ENCODE peak calls at places on chromosomes 12 and 14, in four cellular contexts. S is substantia nigra, D is adrenal gland, R is breast epithelium. Z is an unnamed sample.

GRCh38 chr14:22099942-22100763 is 426.5 kb upstream of the OR4E1 start:
- DNase-seq in R (no peak), S (peak; percentile 2), D (peak; percentile 17), Z (peak; percentile 85)

GRCh38 chr14:102544745-102545460 is 35.3 kb upstream of the ANKRD9 start:
- DNase-seq in D (no peak), R (no peak), S (no peak), Z (no peak)

GRCh38 chr12:112140728-112141127 is 15.4 kb downstream of the TRAFD1 start:
- DNase-seq in R (no peak), S (no peak), D (no peak), Z (no peak)

GRCh38 chr12:46209914-46210834 is 58.7 kb downstream of the SLC38A1 start:
- DNase-seq in R (peak; percentile 89), S (no peak), D (no peak), Z (peak; percentile 81)

GRCh38 chr12:12384601-12385321 is 27.9 kb downstream of the BORCS5 start:
- DNase-seq in S (peak; percentile 30), D (no peak), R (no peak), Z (no peak)

GRCh38 chr14:38290601-38291190 is 34.8 kb upstream of the CLEC14A start:
- DNase-seq in R (no peak), S (no peak), D (no peak), Z (no peak)

GRCh38 chr12:54016478-54016964 is 7.7 kb downstream of the HOXC8 start:
- DNase-seq in R (no peak), D (peak; percentile 56), S (no peak), Z (no peak)

GRCh38 chr12:92537235-92537960 is 165.4 kb upstream of the PLEKHG7 start:
- DNase-seq in S (no peak), D (no peak), R (no peak), Z (no peak)

GRCh38 chr12:12336049-12336411 is 14.0 kb downstream of the MANSC1 start:
- DNase-seq in D (no peak), S (no peak), R (no peak), Z (no peak)

GRCh38 chr12:53561590-53561953 is 54.3 kb upstream of the NPFF start:
- DNase-seq in R (no peak), D (no peak), S (no peak), Z (no peak)

GRCh38 chr12:112191201-112191600 is 65.8 kb downstream of the TRAFD1 start:
- DNase-seq in D (no peak), S (no peak), R (no peak), Z (no peak)

GRCh38 chr12:15592934-15593333 is 196.3 kb downstream of the EPS8 start:
- DNase-seq in D (no peak), R (no peak), S (no peak), Z (no peak)

GRCh38 chr14:105069554-105069886 is 4.3 kb upstream of the GPR132 start:
- DNase-seq in R (no peak), S (no peak), D (no peak), Z (no peak)

GRCh38 chr12:100533326-100533725 is 40.2 kb upstream of the GAS2L3 start:
- DNase-seq in R (no peak), S (no peak), D (no peak), Z (no peak)

GRCh38 chr14:91858536-91859275 is 8.6 kb downstream of the TC2N start:
- DNase-seq in S (no peak), D (no peak), R (no peak), Z (no peak)

GRCh38 chr14:74645244-74645643 is 33.2 kb upstream of the LTBP2 start:
- DNase-seq in D (no peak), R (no peak), S (no peak), Z (no peak)

Z was measured in thyroid gland.